ENCODE peak calls at places on chromosomes 11 and 22, in four cellular contexts. M, B, C and H are unnamed samples.

GRCh38 chr11:7630002-7630401 is 43.3 kb downstream of the CYB5R2 start:
- DNase-seq in M (no peak), B (no peak), C (no peak), H (no peak)

GRCh38 chr22:36191106-36191836 is 10.3 kb downstream of the APOL4 start:
- DNase-seq in M (no peak), B (no peak), C (no peak), H (no peak)

GRCh38 chr22:38107692-38108515 is 2.6 kb downstream of the BAIAP2L2 start:
- DNase-seq in M (no peak), B (no peak), C (no peak), H (no peak)

GRCh38 chr11:64969209-64969608 is 2.7 kb downstream of the MAJIN start:
- DNase-seq in M (no peak), B (no peak), C (peak), H (peak)

GRCh38 chr22:48402591-48403031 is 1425.1 kb downstream of the BRD1 start:
- DNase-seq in M (no peak), B (no peak), C (no peak), H (no peak)

GRCh38 chr11:119721129-119722120 is 7.6 kb downstream of the NECTIN1 start:
- DNase-seq in M (no peak), B (peak), C (peak), H (peak)

GRCh38 chr11:88695701-88696414 is 358.3 kb upstream of the CTSC start:
- DNase-seq in M (no peak), B (no peak), C (no peak), H (no peak)

GRCh38 chr11:47325271-47326041 is 27.0 kb downstream of the MYBPC3 start:
- DNase-seq in M (no peak), B (no peak), C (no peak), H (no peak)

GRCh38 chr11:10641314-10642206 is 52.0 kb downstream of the IRAG1 start:
- DNase-seq in M (peak), B (no peak), C (no peak), H (no peak)

GRCh38 chr11:118219244-118219643 is 5.6 kb downstream of the JAML start:
- DNase-seq in M (no peak), B (no peak), C (no peak), H (no peak)

GRCh38 chr11:116404143-116404800 is 368.5 kb downstream of the BUD13 start:
- DNase-seq in M (no peak), B (no peak), C (no peak), H (no peak)

GRCh38 chr11:125211191-125211953 is 46.8 kb downstream of the PKNOX2 start:
- DNase-seq in M (no peak), B (no peak), C (no peak), H (peak)

GRCh38 chr11:62545437-62546243 is 966 bp downstream of the AHNAK start:
- DNase-seq in M (no peak), B (peak), C (peak), H (peak)

GRCh38 chr22:43014062-43014875 is 680 bp downstream of the PACSIN2 start:
- DNase-seq in M (no peak), B (peak), C (no peak), H (no peak)

GRCh38 chr11:12724301-12725046 is 50.3 kb downstream of the TEAD1 start:
- DNase-seq in M (no peak), B (peak), C (peak), H (peak)

GRCh38 chr22:23119492-23120414 is 22.0 kb downstream of the RSPH14 start:
- DNase-seq in M (peak), B (no peak), C (no peak), H (no peak)

GRCh38 chr22:32208681-32209080 is 3.8 kb upstream of the RFPL2 start:
- DNase-seq in M (no peak), B (no peak), C (no peak), H (no peak)

GRCh38 chr11:28834877-28835276 is 726.7 kb downstream of the METTL15 start:
- DNase-seq in M (no peak), B (no peak), C (no peak), H (peak)

GRCh38 chr11:117616979-117617378 is 180.0 kb downstream of the DSCAML1 start:
- DNase-seq in M (no peak), B (no peak), C (no peak), H (no peak)

GRCh38 chr22:30562391-30562790 is 12.1 kb downstream of the GAL3ST1 start:
- DNase-seq in M (no peak), B (no peak), C (peak), H (peak)